ENCODE peak calls at places on chromosomes 16 and 17, in seven cellular contexts. Z is glutamatergic neuron, V is left ventricle myocardium inferior, D is Calu3, N is right lobe of liver, W is psoas muscle, T is Panc1. Y is an unnamed sample.

GRCh38 chr17:55852734-55853133 is 101.9 kb downstream of the PCTP start:
- DNase-seq in Z (no peak), T (no peak), V (no peak), N (no peak), D (no peak), W (no peak), Y (no peak)

GRCh38 chr16:8859913-8860881 is 8.6 kb downstream of the CARHSP1 start:
- DNase-seq in W (peak; percentile 78), T (no peak), D (peak; percentile 57), Z (no peak), N (peak; percentile 76), V (peak; percentile 45), Y (no peak)

GRCh38 chr16:77214411-77215138 is 15.4 kb downstream of the SYCE1L start:
- DNase-seq in W (no peak), N (no peak), D (no peak), V (no peak), T (no peak), Z (no peak), Y (no peak)

GRCh38 chr16:69924777-69925191 is 26.4 kb upstream of the CLEC18A start:
- DNase-seq in W (peak; percentile 79), D (no peak), N (no peak), Z (no peak), T (no peak), V (peak; percentile 69), Y (peak; percentile 12)

GRCh38 chr17:83185023-83186002 is 105.9 kb downstream of the METRNL start:
- DNase-seq in W (peak; percentile 38), Z (no peak), D (no peak), T (no peak), N (peak; percentile 27), V (no peak), Y (no peak)

GRCh38 chr17:78608122-78608803 is 31.1 kb upstream of the DNAH17 start:
- DNase-seq in D (no peak), W (no peak), V (no peak), Z (no peak), T (no peak), N (no peak), Y (no peak)

GRCh38 chr16:56861092-56861610 is 3.9 kb upstream of the SLC12A3 start:
- DNase-seq in N (no peak), T (no peak), V (no peak), D (no peak), Z (no peak), W (no peak), Y (no peak)

GRCh38 chr17:81518785-81519283 is 6.2 kb upstream of the ACTG1 start:
- DNase-seq in D (peak; percentile 74), T (no peak), N (peak; percentile 69), V (peak; percentile 55), Z (no peak), W (peak; percentile 66), Y (peak; percentile 43)

GRCh38 chr17:5128905-5129535 is 13.2 kb downstream of the USP6 start:
- DNase-seq in T (no peak), V (no peak), Z (no peak), N (no peak), D (no peak), W (no peak), Y (no peak)

GRCh38 chr17:27647755-27648154 is 16.8 kb downstream of the LGALS9 start:
- DNase-seq in T (no peak), V (no peak), N (no peak), W (no peak), D (no peak), Z (peak; percentile 45), Y (no peak)

GRCh38 chr16:24701521-24701951 is 27.9 kb upstream of the TNRC6A start:
- DNase-seq in T (no peak), D (peak; percentile 9), Z (no peak), N (no peak), V (no peak), W (peak; percentile 75), Y (no peak)

GRCh38 chr17:79695293-79696158 is 35.2 kb upstream of the ENPP7 start:
- DNase-seq in N (no peak), V (no peak), Z (no peak), W (no peak), D (no peak), T (no peak), Y (no peak)

GRCh38 chr16:71421911-71422310 is 19.9 kb downstream of the TLE7 start:
- DNase-seq in W (no peak), V (no peak), D (peak; percentile 59), Z (peak; percentile 40), T (no peak), N (no peak), Y (peak; percentile 14)

GRCh38 chr16:24070851-24071250 is 185.3 kb upstream of the CACNG3 start:
- DNase-seq in V (no peak), D (peak; percentile 44), T (peak; percentile 17), W (no peak), Z (peak; percentile 42), N (no peak), Y (peak; percentile 41)

GRCh38 chr17:17090642-17091103 is 48.4 kb downstream of the MPRIP start:
- DNase-seq in T (no peak), D (peak; percentile 71), V (no peak), W (no peak), Z (peak; percentile 6), N (peak; percentile 80), Y (no peak)

GRCh38 chr17:38660097-38661026 is 14.4 kb downstream of the EPOP start:
- DNase-seq in W (no peak), N (no peak), T (no peak), Z (no peak), V (no peak), D (no peak), Y (no peak)

GRCh38 chr17:42895185-42895555 is 5.4 kb upstream of the G6PC1 start:
- DNase-seq in Z (no peak), T (peak; percentile 10), V (peak; percentile 32), W (peak; percentile 81), N (peak; percentile 74), D (peak; percentile 70), Y (no peak)

GRCh38 chr16:4795181-4795827 is at the start of gene SMIM22:
- DNase-seq in N (no peak), Z (no peak), W (no peak), D (peak; percentile 92), V (no peak), T (no peak), Y (no peak)

GRCh38 chr17:19812407-19812806 is 55.3 kb downstream of the ULK2 start:
- DNase-seq in W (no peak), T (no peak), N (no peak), D (no peak), Z (no peak), V (no peak), Y (no peak)

GRCh38 chr16:27452569-27453475 is 50.8 kb downstream of the IL21R start:
- DNase-seq in T (no peak), Z (no peak), W (no peak), N (no peak), V (no peak), D (no peak), Y (no peak)

GRCh38 chr16:86490859-86491642 is 19.3 kb upstream of the FOXF1 start:
- DNase-seq in V (no peak), W (no peak), D (no peak), T (no peak), Z (no peak), N (no peak), Y (no peak)

GRCh38 chr16:68259421-68259820 is 4.9 kb upstream of the SLC7A6 start:
- DNase-seq in Z (no peak), V (peak; percentile 46), D (no peak), W (peak; percentile 72), N (no peak), T (no peak), Y (no peak)

GRCh38 chr16:19008770-19009169 is 25.0 kb downstream of the TMC7 start:
- DNase-seq in T (no peak), V (no peak), D (no peak), Z (no peak), W (no peak), N (no peak), Y (no peak)

DNA sequence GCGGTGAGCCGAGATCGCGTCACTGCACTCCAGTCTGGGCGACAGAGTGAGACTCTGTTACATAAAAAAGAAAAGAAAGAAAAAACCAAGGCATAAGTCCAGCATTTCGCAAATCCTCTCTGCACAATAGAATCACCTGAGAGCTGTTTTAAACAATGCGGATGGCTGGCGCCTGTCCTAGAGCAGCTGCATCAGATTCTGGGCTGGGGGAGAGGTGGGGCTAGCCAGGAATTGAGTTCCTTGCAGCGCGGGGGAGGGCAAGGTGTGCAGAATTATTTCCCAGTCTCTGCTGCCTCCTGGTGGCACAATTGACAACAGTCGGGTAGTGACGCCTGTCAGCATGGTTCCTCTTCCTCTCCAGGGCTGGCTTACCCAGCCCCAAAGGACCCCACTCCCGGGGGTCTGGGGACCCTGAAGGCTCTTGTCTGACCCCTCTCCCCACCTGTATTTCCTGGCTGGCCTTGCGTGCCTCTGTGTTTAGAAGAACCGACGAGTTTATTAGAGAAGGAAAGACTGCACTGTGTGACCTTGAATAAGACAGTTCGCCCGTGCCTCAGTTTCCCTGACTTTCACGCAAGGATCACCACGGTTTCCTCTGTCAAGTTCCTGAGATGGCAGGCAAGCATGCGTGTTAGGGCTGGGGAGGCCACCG is 41.1 kb upstream of the PLCG2 start:
- DNase-seq in N (peak; percentile 85), Z (peak; percentile 80), D (peak; percentile 92), V (peak; percentile 71), T (peak; percentile 61), W (peak; percentile 77), Y (peak; percentile 86)
- TF ChIP-seq CTCF in N (peak; percentile 86), Z (peak; percentile 90), D (peak; percentile 94), V (peak; percentile 89), T (peak; percentile 84), W (peak; percentile 72), Y (peak; percentile 80)

GRCh38 chr16:66599726-66600125 is 4.8 kb upstream of the CMTM3 start:
- DNase-seq in V (no peak), W (no peak), N (no peak), Z (no peak), T (no peak), D (no peak), Y (no peak)
- TF ChIP-seq CTCF in V (no peak), W (no peak), N (no peak), Z (no peak), T (no peak), D (no peak), Y (no peak)

GRCh38 chr17:44309472-44309871 is 1.1 kb downstream of the RUNDC3A start:
- DNase-seq in N (no peak), V (no peak), D (peak; percentile 61), T (no peak), W (no peak), Z (no peak), Y (no peak)
- TF ChIP-seq CTCF in N (no peak), V (no peak), D (peak; percentile 31), T (no peak), W (no peak), Z (no peak), Y (no peak)

GRCh38 chr17:74153456-74153810 is 50.0 kb upstream of the RPL38 start:
- DNase-seq in D (no peak), N (no peak), Z (no peak), V (no peak), W (no peak), T (no peak), Y (no peak)

GRCh38 chr17:74151551-74152315 is 51.7 kb upstream of the RPL38 start:
- DNase-seq in T (no peak), Z (no peak), D (no peak), V (no peak), W (no peak), N (no peak), Y (no peak)

GRCh38 chr17:74156878-74157277 is 46.6 kb upstream of the RPL38 start:
- DNase-seq in Z (no peak), T (no peak), N (no peak), D (no peak), V (no peak), W (no peak), Y (no peak)

GRCh38 chr17:74152591-74153455 is 50.7 kb upstream of the RPL38 start:
- DNase-seq in V (no peak), W (no peak), N (no peak), T (no peak), Z (no peak), D (peak; percentile 14), Y (no peak)

GRCh38 chr17:74153821-74154430 is 49.6 kb upstream of the RPL38 start:
- DNase-seq in W (no peak), T (no peak), V (no peak), Z (no peak), D (no peak), N (no peak), Y (no peak)
- TF ChIP-seq CTCF in W (no peak), T (no peak), V (no peak), Z (peak; percentile 47), D (no peak), N (no peak), Y (no peak)